ENCODE peak calls at places on chromosomes 12 and 14, in five cellular contexts. E is HFFc6, Q is AG08395, Z is neural progenitor cell, A is occipital lobe. Y is an unnamed sample.

GRCh38 chr12:466762-467161 is 7.0 kb downstream of the B4GALNT3 start:
- DNase-seq in E (no peak), Q (no peak), Z (no peak), A (no peak), Y (no peak)

GRCh38 chr12:124196236-124196635 is 98.7 kb upstream of the RFLNA start:
- DNase-seq in E (no peak), Q (no peak), Z (no peak), A (no peak), Y (no peak)

GRCh38 chr12:110498984-110499706 is 2.8 kb downstream of the VPS29 start:
- DNase-seq in E (peak; percentile 56), Q (peak; percentile 34), Z (no peak), A (no peak), Y (peak; percentile 26)

GRCh38 chr12:107014050-107014449 is 27.1 kb upstream of the MTERF2 start:
- DNase-seq in E (no peak), Q (no peak), Z (no peak), A (no peak), Y (peak; percentile 77)

GRCh38 chr12:98399532-98399931 is 115.9 kb upstream of the TMPO start:
- DNase-seq in E (peak; percentile 57), Q (peak; percentile 65), Z (peak; percentile 59), A (peak; percentile 53), Y (no peak)

GRCh38 chr12:28569698-28570411 is 379.6 kb downstream of the CCDC91 start:
- DNase-seq in E (peak; percentile 47), Q (peak; percentile 68), Z (no peak), A (no peak), Y (no peak)

GRCh38 chr12:58925111-58925732 is 4.9 kb upstream of the LRIG3 start:
- DNase-seq in E (no peak), Q (no peak), Z (no peak), A (no peak), Y (no peak)

GRCh38 chr14:67735361-67735921 is 33.8 kb downstream of the RDH12 start:
- DNase-seq in E (no peak), Q (no peak), Z (no peak), A (no peak), Y (no peak)

GRCh38 chr14:92563359-92563758 is 49.8 kb downstream of the RIN3 start:
- DNase-seq in E (peak; percentile 42), Q (peak; percentile 45), Z (no peak), A (no peak), Y (peak; percentile 40)

GRCh38 chr12:119994892-119995658 is 6.0 kb downstream of the BICDL1 start:
- DNase-seq in E (no peak), Q (no peak), Z (no peak), A (no peak), Y (no peak)

GRCh38 chr12:116955382-116956021 is 44.8 kb downstream of the FBXW8 start:
- DNase-seq in E (no peak), Q (no peak), Z (no peak), A (no peak), Y (peak; percentile 78)

GRCh38 chr14:32205984-32206383 is 2.9 kb upstream of the RNU6-8 start:
- DNase-seq in E (no peak), Q (no peak), Z (no peak), A (no peak), Y (no peak)

GRCh38 chr14:28308727-28309126 is 457.9 kb upstream of the FOXG1 start:
- DNase-seq in E (no peak), Q (no peak), Z (no peak), A (no peak), Y (peak; percentile 22)

Y was measured in epithelial cell of prostate.